ENCODE peak calls at places on chromosomes 6 and 20, in seven cellular contexts. One of them, this sample, is unnamed.

GRCh38 chr6:36544228-36544627 is 3.1 kb downstream of the STK38 start:
- DNase-seq in WTC11: no peak
- DNase-seq in cardiac fibroblast: peak; percentile 33
- DNase-seq in cardiac muscle cell: no peak
- DNase-seq in choroid plexus epithelial cell: no peak
- DNase-seq in right lobe of liver: no peak
- DNase-seq in nephron progenitor cell: no peak
- DNase-seq in this sample: no peak

GRCh38 chr6:24581084-24581669 is 64.8 kb downstream of the KIAA0319 start:
- DNase-seq in WTC11: peak; percentile 85
- DNase-seq in cardiac fibroblast: peak; percentile 73
- DNase-seq in cardiac muscle cell: peak; percentile 87
- DNase-seq in choroid plexus epithelial cell: peak; percentile 79
- DNase-seq in right lobe of liver: peak; percentile 78
- DNase-seq in nephron progenitor cell: peak; percentile 83
- DNase-seq in this sample: no peak

GRCh38 chr6:24621626-24622360 is 24.2 kb downstream of the KIAA0319 start:
- DNase-seq in WTC11: no peak
- DNase-seq in cardiac fibroblast: no peak
- DNase-seq in cardiac muscle cell: no peak
- DNase-seq in choroid plexus epithelial cell: no peak
- DNase-seq in right lobe of liver: no peak
- DNase-seq in nephron progenitor cell: peak; percentile 10
- DNase-seq in this sample: no peak

GRCh38 chr6:31776563-31776960 is 566 bp downstream of the VWA7 start:
- DNase-seq in WTC11: no peak
- DNase-seq in cardiac fibroblast: no peak
- DNase-seq in cardiac muscle cell: no peak
- DNase-seq in choroid plexus epithelial cell: no peak
- DNase-seq in right lobe of liver: no peak
- DNase-seq in nephron progenitor cell: peak; percentile 33
- DNase-seq in this sample: no peak

GRCh38 chr6:170102038-170102437 is 188.8 kb downstream of the DLL1 start:
- DNase-seq in WTC11: no peak
- DNase-seq in cardiac fibroblast: no peak
- DNase-seq in cardiac muscle cell: no peak
- DNase-seq in choroid plexus epithelial cell: no peak
- DNase-seq in right lobe of liver: peak; percentile 24
- DNase-seq in nephron progenitor cell: no peak
- DNase-seq in this sample: peak; percentile 45

GRCh38 chr20:22690000-22690399 is 105.6 kb upstream of the FOXA2 start:
- DNase-seq in WTC11: no peak
- DNase-seq in cardiac fibroblast: no peak
- DNase-seq in cardiac muscle cell: no peak
- DNase-seq in choroid plexus epithelial cell: no peak
- DNase-seq in right lobe of liver: peak; percentile 64
- DNase-seq in nephron progenitor cell: no peak
- DNase-seq in this sample: no peak

GRCh38 chr20:9021699-9022098 is 47.2 kb upstream of the PLCB4 start:
- DNase-seq in WTC11: no peak
- DNase-seq in cardiac fibroblast: peak; percentile 66
- DNase-seq in cardiac muscle cell: no peak
- DNase-seq in choroid plexus epithelial cell: peak; percentile 51
- DNase-seq in right lobe of liver: no peak
- DNase-seq in nephron progenitor cell: no peak
- DNase-seq in this sample: no peak

GRCh38 chr6:158459726-158460125 is 100.2 kb upstream of the TMEM181 start:
- DNase-seq in WTC11: no peak
- DNase-seq in cardiac fibroblast: no peak
- DNase-seq in cardiac muscle cell: no peak
- DNase-seq in choroid plexus epithelial cell: no peak
- DNase-seq in right lobe of liver: no peak
- DNase-seq in nephron progenitor cell: no peak
- DNase-seq in this sample: no peak

GRCh38 chr6:32885698-32886286 is 31.8 kb downstream of the PSMB9 start:
- DNase-seq in WTC11: no peak
- DNase-seq in cardiac fibroblast: peak; percentile 86
- DNase-seq in cardiac muscle cell: peak; percentile 81
- DNase-seq in choroid plexus epithelial cell: peak; percentile 90
- DNase-seq in right lobe of liver: no peak
- DNase-seq in nephron progenitor cell: no peak
- DNase-seq in this sample: no peak

GRCh38 chr6:3857822-3858221 is 8.6 kb downstream of the FAM50B start:
- DNase-seq in WTC11: no peak
- DNase-seq in cardiac fibroblast: no peak
- DNase-seq in cardiac muscle cell: no peak
- DNase-seq in choroid plexus epithelial cell: no peak
- DNase-seq in right lobe of liver: peak; percentile 95
- DNase-seq in nephron progenitor cell: no peak
- DNase-seq in this sample: no peak

GRCh38 chr6:67884442-67884841 is 750.6 kb upstream of the ADGRB3 start:
- DNase-seq in WTC11: no peak
- DNase-seq in cardiac fibroblast: no peak
- DNase-seq in cardiac muscle cell: no peak
- DNase-seq in choroid plexus epithelial cell: no peak
- DNase-seq in right lobe of liver: no peak
- DNase-seq in nephron progenitor cell: no peak
- DNase-seq in this sample: no peak

GRCh38 chr20:5569021-5569420 is 181.2 kb upstream of the SHLD1 start:
- DNase-seq in WTC11: no peak
- DNase-seq in cardiac fibroblast: peak; percentile 73
- DNase-seq in cardiac muscle cell: peak; percentile 46
- DNase-seq in choroid plexus epithelial cell: peak; percentile 77
- DNase-seq in right lobe of liver: no peak
- DNase-seq in nephron progenitor cell: no peak
- DNase-seq in this sample: no peak

GRCh38 chr20:10280016-10280908 is 61.6 kb downstream of the SNAP25 start:
- DNase-seq in WTC11: no peak
- DNase-seq in cardiac fibroblast: peak; percentile 46
- DNase-seq in cardiac muscle cell: no peak
- DNase-seq in choroid plexus epithelial cell: peak; percentile 29
- DNase-seq in right lobe of liver: no peak
- DNase-seq in nephron progenitor cell: no peak
- DNase-seq in this sample: no peak

GRCh38 chr20:46011631-46012482 is 3.1 kb downstream of the MMP9 start:
- DNase-seq in WTC11: peak; percentile 100
- DNase-seq in cardiac fibroblast: peak; percentile 25
- DNase-seq in cardiac muscle cell: no peak
- DNase-seq in choroid plexus epithelial cell: peak; percentile 27
- DNase-seq in right lobe of liver: peak; percentile 67
- DNase-seq in nephron progenitor cell: peak; percentile 40
- DNase-seq in this sample: no peak

GRCh38 chr6:13496508-13497180 is 9.2 kb upstream of the GFOD1 start:
- DNase-seq in WTC11: no peak
- DNase-seq in cardiac fibroblast: peak; percentile 35
- DNase-seq in cardiac muscle cell: no peak
- DNase-seq in choroid plexus epithelial cell: no peak
- DNase-seq in right lobe of liver: no peak
- DNase-seq in nephron progenitor cell: no peak
- DNase-seq in this sample: no peak

GRCh38 chr6:126531840-126532239 is 191.9 kb downstream of the CENPW start:
- DNase-seq in WTC11: no peak
- DNase-seq in cardiac fibroblast: no peak
- DNase-seq in cardiac muscle cell: no peak
- DNase-seq in choroid plexus epithelial cell: no peak
- DNase-seq in right lobe of liver: no peak
- DNase-seq in nephron progenitor cell: no peak
- DNase-seq in this sample: no peak

GRCh38 chr6:107611060-107611824 is 121.3 kb downstream of the SOBP start:
- DNase-seq in WTC11: no peak
- DNase-seq in cardiac fibroblast: peak; percentile 13
- DNase-seq in cardiac muscle cell: no peak
- DNase-seq in choroid plexus epithelial cell: peak; percentile 13
- DNase-seq in right lobe of liver: no peak
- DNase-seq in nephron progenitor cell: no peak
- DNase-seq in this sample: no peak

GRCh38 chr6:35386989-35387388 is 44.6 kb downstream of the PPARD start:
- DNase-seq in WTC11: no peak
- DNase-seq in cardiac fibroblast: peak; percentile 23
- DNase-seq in cardiac muscle cell: no peak
- DNase-seq in choroid plexus epithelial cell: peak; percentile 80
- DNase-seq in right lobe of liver: no peak
- DNase-seq in nephron progenitor cell: no peak
- DNase-seq in this sample: no peak
- TF ChIP-seq CTCF in WTC11: no peak
- TF ChIP-seq CTCF in cardiac fibroblast: no peak
- TF ChIP-seq CTCF in cardiac muscle cell: no peak
- TF ChIP-seq CTCF in choroid plexus epithelial cell: peak; percentile 38
- TF ChIP-seq CTCF in right lobe of liver: no peak
- TF ChIP-seq CTCF in nephron progenitor cell: no peak
- TF ChIP-seq CTCF in this sample: no peak

GRCh38 chr6:106379951-106380350 is 19.4 kb downstream of the CRYBG1 start:
- DNase-seq in WTC11: no peak
- DNase-seq in cardiac fibroblast: no peak
- DNase-seq in cardiac muscle cell: no peak
- DNase-seq in choroid plexus epithelial cell: no peak
- DNase-seq in right lobe of liver: no peak
- DNase-seq in nephron progenitor cell: no peak
- DNase-seq in this sample: no peak
- TF ChIP-seq CTCF in WTC11: no peak
- TF ChIP-seq CTCF in cardiac fibroblast: no peak
- TF ChIP-seq CTCF in cardiac muscle cell: no peak
- TF ChIP-seq CTCF in choroid plexus epithelial cell: no peak
- TF ChIP-seq CTCF in right lobe of liver: no peak
- TF ChIP-seq CTCF in nephron progenitor cell: no peak
- TF ChIP-seq CTCF in this sample: no peak

GRCh38 chr6:44221961-44222335 is 1.4 kb upstream of the SLC29A1 start:
- DNase-seq in WTC11: no peak
- DNase-seq in cardiac fibroblast: no peak
- DNase-seq in cardiac muscle cell: no peak
- DNase-seq in choroid plexus epithelial cell: no peak
- DNase-seq in right lobe of liver: no peak
- DNase-seq in nephron progenitor cell: no peak
- DNase-seq in this sample: no peak

GRCh38 chr6:44223471-44224153 is at the start of gene SLC29A1:
- DNase-seq in WTC11: peak; percentile 87
- DNase-seq in cardiac fibroblast: peak; percentile 42
- DNase-seq in cardiac muscle cell: peak; percentile 87
- DNase-seq in choroid plexus epithelial cell: peak; percentile 40
- DNase-seq in right lobe of liver: peak; percentile 88
- DNase-seq in nephron progenitor cell: peak; percentile 86
- DNase-seq in this sample: no peak

GRCh38 chr6:44224154-44224977 is 971 bp downstream of the SLC29A1 start:
- DNase-seq in WTC11: peak; percentile 39
- DNase-seq in cardiac fibroblast: no peak
- DNase-seq in cardiac muscle cell: peak; percentile 39
- DNase-seq in choroid plexus epithelial cell: no peak
- DNase-seq in right lobe of liver: no peak
- DNase-seq in nephron progenitor cell: peak; percentile 38
- DNase-seq in this sample: no peak

GRCh38 chr6:44222486-44222986 is 859 bp upstream of the SLC29A1 start:
- DNase-seq in WTC11: no peak
- DNase-seq in cardiac fibroblast: no peak
- DNase-seq in cardiac muscle cell: no peak
- DNase-seq in choroid plexus epithelial cell: no peak
- DNase-seq in right lobe of liver: no peak
- DNase-seq in nephron progenitor cell: no peak
- DNase-seq in this sample: no peak

DNA sequence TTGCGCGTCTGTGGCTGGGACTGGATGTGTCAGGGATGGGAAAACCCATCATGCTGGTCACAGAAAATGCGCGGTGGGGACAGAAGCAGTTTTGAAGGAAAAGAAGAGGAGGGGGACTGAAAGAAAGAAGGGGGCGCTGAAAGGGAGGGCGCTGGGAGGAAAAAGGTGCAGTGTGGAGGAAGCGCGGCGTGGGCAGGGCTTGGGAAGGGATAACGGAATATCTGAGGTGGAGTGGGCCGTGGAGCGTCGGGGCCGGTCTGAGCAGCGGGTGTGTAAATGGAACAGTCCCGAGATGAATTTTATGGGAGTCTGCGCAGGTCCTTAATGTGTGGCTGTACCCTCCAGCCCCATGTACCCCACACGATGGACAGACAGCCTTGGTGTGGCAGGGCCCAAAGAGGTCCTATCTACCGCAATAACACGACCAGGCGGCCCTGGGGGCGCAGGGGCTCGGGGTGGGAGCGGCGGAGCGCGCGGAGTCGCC is 366 bp upstream of the SLC29A1 start:
- DNase-seq in WTC11: no peak
- DNase-seq in cardiac fibroblast: no peak
- DNase-seq in cardiac muscle cell: no peak
- DNase-seq in choroid plexus epithelial cell: no peak
- DNase-seq in right lobe of liver: no peak
- DNase-seq in nephron progenitor cell: no peak
- DNase-seq in this sample: no peak
- TF ChIP-seq CTCF in WTC11: no peak
- TF ChIP-seq CTCF in cardiac fibroblast: no peak
- TF ChIP-seq CTCF in cardiac muscle cell: no peak
- TF ChIP-seq CTCF in choroid plexus epithelial cell: no peak
- TF ChIP-seq CTCF in right lobe of liver: no peak
- TF ChIP-seq CTCF in nephron progenitor cell: no peak
- TF ChIP-seq CTCF in this sample: no peak

GRCh38 chr20:61775423-61775822 is 290.3 kb downstream of the TAF4 start:
- DNase-seq in WTC11: no peak
- DNase-seq in cardiac fibroblast: no peak
- DNase-seq in cardiac muscle cell: no peak
- DNase-seq in choroid plexus epithelial cell: no peak
- DNase-seq in right lobe of liver: no peak
- DNase-seq in nephron progenitor cell: no peak
- DNase-seq in this sample: no peak

GRCh38 chr20:61771805-61772350 is 293.8 kb downstream of the TAF4 start:
- DNase-seq in WTC11: no peak
- DNase-seq in cardiac fibroblast: no peak
- DNase-seq in cardiac muscle cell: no peak
- DNase-seq in choroid plexus epithelial cell: no peak
- DNase-seq in right lobe of liver: no peak
- DNase-seq in nephron progenitor cell: no peak
- DNase-seq in this sample: no peak

GRCh38 chr20:61773081-61773631 is 292.5 kb downstream of the TAF4 start:
- DNase-seq in WTC11: no peak
- DNase-seq in cardiac fibroblast: no peak
- DNase-seq in cardiac muscle cell: no peak
- DNase-seq in choroid plexus epithelial cell: no peak
- DNase-seq in right lobe of liver: no peak
- DNase-seq in nephron progenitor cell: peak; percentile 47
- DNase-seq in this sample: no peak

GRCh38 chr20:61776491-61776890 is 289.2 kb downstream of the TAF4 start:
- DNase-seq in WTC11: no peak
- DNase-seq in cardiac fibroblast: no peak
- DNase-seq in cardiac muscle cell: no peak
- DNase-seq in choroid plexus epithelial cell: no peak
- DNase-seq in right lobe of liver: no peak
- DNase-seq in nephron progenitor cell: no peak
- DNase-seq in this sample: no peak

DNA sequence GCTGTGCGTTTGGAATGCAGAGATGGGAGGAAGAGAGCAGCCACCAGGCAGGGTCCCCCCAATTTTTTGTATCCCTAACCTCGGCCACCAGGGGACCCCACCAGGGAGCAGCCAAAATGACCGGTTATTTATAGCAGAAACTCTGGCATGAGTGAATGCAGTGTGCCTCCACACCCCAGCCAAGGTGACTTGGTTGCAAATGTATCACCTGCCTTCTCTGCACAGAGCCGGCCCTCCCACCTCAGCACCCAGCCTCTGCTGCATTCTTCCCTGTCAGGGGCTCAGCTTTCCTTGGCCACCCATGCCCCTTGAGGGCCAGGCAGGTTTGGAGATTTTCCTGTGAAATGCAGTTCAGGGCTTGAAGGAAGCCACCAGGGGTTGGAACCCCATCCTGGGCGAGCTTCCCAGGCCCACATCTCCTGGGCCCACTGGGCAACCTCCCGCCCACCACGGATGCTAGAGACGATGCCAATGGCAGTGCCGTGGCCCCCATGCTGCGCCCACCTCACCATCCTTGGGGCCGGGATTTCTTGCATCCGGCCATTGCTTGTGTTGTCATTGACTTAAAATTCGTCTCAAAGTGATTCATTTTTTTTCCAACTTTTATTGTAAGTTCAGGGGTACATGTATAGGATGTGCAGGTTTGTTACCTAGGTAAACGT is 291.6 kb downstream of the TAF4 start:
- DNase-seq in WTC11: no peak
- DNase-seq in cardiac fibroblast: no peak
- DNase-seq in cardiac muscle cell: no peak
- DNase-seq in choroid plexus epithelial cell: no peak
- DNase-seq in right lobe of liver: no peak
- DNase-seq in nephron progenitor cell: no peak
- DNase-seq in this sample: no peak
- TF ChIP-seq CTCF in WTC11: no peak
- TF ChIP-seq CTCF in cardiac fibroblast: no peak
- TF ChIP-seq CTCF in cardiac muscle cell: no peak
- TF ChIP-seq CTCF in choroid plexus epithelial cell: no peak
- TF ChIP-seq CTCF in right lobe of liver: no peak
- TF ChIP-seq CTCF in nephron progenitor cell: no peak
- TF ChIP-seq CTCF in this sample: no peak